ENCODE peak calls at places on chromosomes 12 and 14, in eight cellular contexts. G is T47D; F is GM20000; A is smooth muscle cell of the brain vasculature; Y is non-pigmented ciliary epithelial cell; U is Calu3; E is NCI-H1694 treated with DMSO at 0.1 percent for 48 hours; S is CD8-positive, alpha-beta T cell. O is an unnamed sample.

GRCh38 chr14:95233702-95234241 is 76.4 kb upstream of the DICER1 start:
- DNase-seq in G (no peak), F (peak), A (no peak), Y (no peak), U (no peak), E (no peak), S (no peak), O (peak)

GRCh38 chr12:42960087-42960527 is 370.6 kb upstream of the PRICKLE1 start:
- DNase-seq in G (peak), F (no peak), A (no peak), Y (no peak), U (no peak), E (no peak), S (no peak), O (no peak)

GRCh38 chr14:87966816-87967215 is 26.2 kb downstream of the GALC start:
- DNase-seq in G (no peak), F (no peak), A (no peak), Y (no peak), U (no peak), E (no peak), S (no peak), O (no peak)

GRCh38 chr12:27844427-27845090 is 64.5 kb upstream of the MANSC4 start:
- DNase-seq in G (no peak), F (no peak), A (no peak), Y (no peak), U (peak), E (no peak), S (no peak), O (no peak)

GRCh38 chr14:37546621-37547447 is 48.2 kb downstream of the FOXA1 start:
- DNase-seq in G (no peak), F (no peak), A (no peak), Y (no peak), U (peak), E (peak), S (no peak), O (no peak)

GRCh38 chr14:67831122-67831521 is 11.5 kb downstream of the RAD51B start:
- DNase-seq in G (no peak), F (no peak), A (no peak), Y (no peak), U (no peak), E (no peak), S (no peak), O (no peak)

GRCh38 chr14:77260631-77261030 is 10.4 kb downstream of the NGB start:
- DNase-seq in G (no peak), F (no peak), A (no peak), Y (no peak), U (no peak), E (no peak), S (no peak), O (no peak)

GRCh38 chr12:116969615-116970575 is 59.1 kb downstream of the FBXW8 start:
- DNase-seq in G (no peak), F (no peak), A (no peak), Y (no peak), U (no peak), E (peak), S (no peak), O (no peak)

GRCh38 chr14:102568115-102568614 is 24.3 kb upstream of the RCOR1 start:
- DNase-seq in G (peak), F (no peak), A (no peak), Y (no peak), U (peak), E (no peak), S (peak), O (no peak)

GRCh38 chr12:107917912-107918800 is 143.7 kb downstream of the ASCL4 start:
- DNase-seq in G (peak), F (peak), A (no peak), Y (no peak), U (peak), E (peak), S (no peak), O (peak)

GRCh38 chr12:12837025-12837872 is 24.1 kb downstream of the DDX47 start:
- DNase-seq in G (peak), F (peak), A (peak), Y (no peak), U (peak), E (peak), S (no peak), O (peak)

GRCh38 chr12:131736807-131737484 is 26.1 kb downstream of the SFSWAP start:
- DNase-seq in G (peak), F (no peak), A (no peak), Y (peak), U (peak), E (no peak), S (no peak), O (no peak)

GRCh38 chr14:104202259-104203070 is 64.1 kb downstream of the KIF26A start:
- DNase-seq in G (peak), F (no peak), A (no peak), Y (no peak), U (peak), E (no peak), S (no peak), O (no peak)

GRCh38 chr12:50764861-50765324 is 992 bp downstream of the ATF1 start:
- DNase-seq in G (peak), F (peak), A (no peak), Y (no peak), U (no peak), E (peak), S (peak), O (peak)

GRCh38 chr14:74954232-74954946 is 1.0 kb downstream of the PGF start:
- DNase-seq in G (no peak), F (no peak), A (no peak), Y (no peak), U (no peak), E (peak), S (no peak), O (no peak)

GRCh38 chr12:78331764-78332163 is 501.1 kb downstream of the NAV3 start:
- DNase-seq in G (no peak), F (no peak), A (no peak), Y (no peak), U (no peak), E (peak), S (no peak), O (no peak)

GRCh38 chr12:93943766-93944165 is 204.6 kb upstream of the PLXNC1 start:
- DNase-seq in G (no peak), F (no peak), A (no peak), Y (no peak), U (no peak), E (no peak), S (no peak), O (no peak)

GRCh38 chr14:105330491-105330895 is 15.9 kb downstream of the PACS2 start:
- DNase-seq in G (no peak), F (no peak), A (no peak), Y (no peak), U (peak), E (no peak), S (no peak), O (no peak)

GRCh38 chr12:53004582-53004981 is 1.7 kb upstream of the EIF4B start:
- DNase-seq in G (no peak), F (no peak), A (no peak), Y (no peak), U (no peak), E (no peak), S (no peak), O (no peak)

GRCh38 chr14:31802838-31803237 is 241.6 kb downstream of the NUBPL start:
- DNase-seq in G (no peak), F (no peak), A (no peak), Y (no peak), U (no peak), E (no peak), S (no peak), O (no peak)

GRCh38 chr14:102944448-102945330 is 22.2 kb downstream of the AMN start:
- DNase-seq in G (no peak), F (no peak), A (no peak), Y (no peak), U (no peak), E (no peak), S (no peak), O (no peak)

GRCh38 chr14:63435838-63436237 is 107.3 kb downstream of the PPP2R5E start:
- DNase-seq in G (no peak), F (no peak), A (peak), Y (peak), U (no peak), E (no peak), S (no peak), O (no peak)

GRCh38 chr14:34680806-34681479 is 33.5 kb downstream of the CFL2 start:
- DNase-seq in G (no peak), F (no peak), A (no peak), Y (no peak), U (no peak), E (no peak), S (no peak), O (no peak)